ENCODE peak calls at places on chromosomes 4 and X, in five cellular contexts. H is T-helper 2 cell, X is GM10248, U is NCI-H345, E is midbrain. D is an unnamed sample.

GRCh38 chrX:8755813-8756212 is 23.9 kb upstream of the ANOS1 start:
- DNase-seq in H (no peak), X (no peak), U (no peak), E (no peak), D (no peak)

GRCh38 chr4:175412161-175412560 is 399.9 kb downstream of the GPM6A start:
- DNase-seq in H (no peak), X (no peak), U (no peak), E (no peak), D (no peak)

GRCh38 chr4:60313616-60314015 is 886.5 kb upstream of the ADGRL3 start:
- DNase-seq in H (no peak), X (no peak), U (no peak), E (no peak), D (no peak)

GRCh38 chr4:133157460-133158160 is 8.5 kb downstream of the PCDH10 start:
- DNase-seq in H (no peak), X (no peak), U (peak; percentile 30), E (peak; percentile 61), D (no peak)

GRCh38 chrX:11064851-11065600 is 46.1 kb upstream of the HCCS start:
- DNase-seq in H (no peak), X (no peak), U (no peak), E (peak; percentile 29), D (no peak)

GRCh38 chr4:1987721-1988326 is 20.9 kb downstream of the NELFA start:
- DNase-seq in H (no peak), X (no peak), U (no peak), E (no peak), D (no peak)

GRCh38 chr4:7759221-7759620 is 180.4 kb downstream of the AFAP1 start:
- DNase-seq in H (peak; percentile 94), X (no peak), U (no peak), E (no peak), D (peak; percentile 75)

GRCh38 chr4:113434247-113434587 is 327.3 kb downstream of the CAMK2D start:
- DNase-seq in H (no peak), X (no peak), U (no peak), E (no peak), D (no peak)

GRCh38 chr4:48228887-48229462 is 40.7 kb downstream of the TEC start:
- DNase-seq in H (no peak), X (no peak), U (no peak), E (no peak), D (no peak)

D was measured in stimulated activated naive CD4-positive, alpha-beta T cell.